ENCODE peak calls at places on chromosomes 16 and 17, in eight cellular contexts. Z is RWPE2, H is tibial artery, Q is transverse colon, Y is cardiac fibroblast, L is NB4, W is testis, X is WERI-Rb-1. J is an unnamed sample.
A peak's percentile ranks its signal among the peaks of the same experiment; 100 is the strongest.

GRCh38 chr17:32161506-32162365 is 19.4 kb downstream of the RHOT1 start:
- DNase-seq in H (no peak), Q (peak; percentile 13), Y (peak; percentile 69), X (no peak), Z (no peak), L (peak; percentile 19), W (no peak), J (no peak)

GRCh38 chr17:21058098-21058893 is 15.5 kb upstream of the USP22 start:
- DNase-seq in W (no peak), X (no peak), Y (peak; percentile 53), Q (no peak), H (no peak), L (peak; percentile 44), Z (no peak), J (no peak)

GRCh38 chr16:5323284-5323683 is 225.7 kb upstream of the EEF2KMT start:
- DNase-seq in Z (no peak), H (no peak), L (no peak), X (no peak), Q (no peak), W (no peak), Y (no peak), J (no peak)

GRCh38 chr17:16199093-16199492 is 16.2 kb downstream of the NCOR1 start:
- DNase-seq in L (peak; percentile 74), X (no peak), H (no peak), W (no peak), Q (no peak), Z (no peak), Y (peak; percentile 45), J (no peak)

GRCh38 chr17:79002796-79003593 is 6.6 kb downstream of the CANT1 start:
- DNase-seq in Q (no peak), H (no peak), W (peak; percentile 12), Y (no peak), Z (peak; percentile 51), X (no peak), L (no peak), J (no peak)

GRCh38 chr16:56311208-56312027 is 113.9 kb downstream of the AMFR start:
- DNase-seq in H (no peak), Y (no peak), Q (no peak), X (no peak), W (no peak), L (peak; percentile 29), Z (no peak), J (no peak)

GRCh38 chr17:38528101-38528500 is 77.7 kb downstream of the SRCIN1 start:
- DNase-seq in Q (no peak), L (no peak), H (no peak), Y (no peak), Z (no peak), W (no peak), X (no peak), J (no peak)

GRCh38 chr17:40168262-40168832 is 8.9 kb upstream of the RAPGEFL1 start:
- DNase-seq in W (peak; percentile 66), H (no peak), L (peak; percentile 69), Z (no peak), Q (no peak), X (peak; percentile 40), Y (peak; percentile 85), J (no peak)

GRCh38 chr16:546909-547770 is 13.1 kb upstream of the PRR35 start:
- DNase-seq in X (peak; percentile 95), W (peak; percentile 84), Q (peak; percentile 86), L (peak; percentile 95), H (peak; percentile 45), Y (peak; percentile 46), Z (no peak), J (peak; percentile 75)

GRCh38 chr17:48384164-48384563 is 45.9 kb downstream of the SKAP1 start:
- DNase-seq in X (no peak), L (no peak), H (no peak), Y (no peak), Q (no peak), Z (no peak), W (no peak), J (no peak)

GRCh38 chr17:42118545-42118944 is 2.6 kb downstream of the KAT2A start:
- DNase-seq in X (peak; percentile 74), W (no peak), Y (peak; percentile 42), Z (no peak), Q (no peak), H (no peak), L (peak; percentile 58), J (peak; percentile 48)

GRCh38 chr16:67215690-67216089 is 11.2 kb upstream of the TMEM208 start:
- DNase-seq in W (no peak), Y (no peak), Q (no peak), Z (no peak), X (no peak), L (no peak), H (no peak), J (no peak)

GRCh38 chr17:18968945-18969887 is 17.3 kb downstream of the SLC5A10 start:
- DNase-seq in Q (peak; percentile 91), X (no peak), W (no peak), L (peak; percentile 58), Y (peak; percentile 26), H (no peak), Z (no peak), J (no peak)

GRCh38 chr17:32518856-32519768 is 32.3 kb downstream of the CDK5R1 start:
- DNase-seq in L (peak; percentile 71), Y (no peak), Z (peak; percentile 71), W (peak; percentile 32), H (no peak), X (peak; percentile 81), Q (peak; percentile 49), J (peak; percentile 91)

GRCh38 chr17:65638221-65638940 is 76.9 kb upstream of the AXIN2 start:
- DNase-seq in Z (no peak), Q (no peak), Y (peak; percentile 41), X (no peak), H (no peak), L (no peak), W (no peak), J (no peak)

GRCh38 chr17:28812980-28813377 is 29.6 kb downstream of the FAM222B start:
- DNase-seq in W (no peak), X (no peak), Z (no peak), Q (no peak), L (no peak), H (no peak), Y (peak; percentile 80), J (no peak)

GRCh38 chr17:28807925-28808641 is 34.5 kb downstream of the FAM222B start:
- DNase-seq in W (no peak), H (peak; percentile 29), Y (peak; percentile 90), L (peak; percentile 66), Z (no peak), Q (no peak), X (no peak), J (no peak)

GRCh38 chr17:28812136-28812979 is 30.2 kb downstream of the FAM222B start:
- DNase-seq in X (peak; percentile 99), Q (peak; percentile 98), Y (peak; percentile 98), H (peak; percentile 97), W (peak; percentile 98), L (peak; percentile 98), Z (peak; percentile 98), J (peak; percentile 99)

GRCh38 chr17:28810437-28810836 is 32.2 kb downstream of the FAM222B start:
- DNase-seq in X (no peak), Y (no peak), Q (no peak), Z (no peak), W (no peak), L (no peak), H (no peak), J (no peak)

GRCh38 chr17:28811594-28812135 is 30.9 kb downstream of the FAM222B start:
- DNase-seq in W (no peak), Z (no peak), Y (peak; percentile 34), H (no peak), L (no peak), X (peak; percentile 18), Q (peak; percentile 21), J (no peak)
- TF ChIP-seq CTCF in W (no peak), Z (peak; percentile 26), Y (no peak), H (no peak), L (no peak), X (no peak), Q (no peak), J (no peak)

DNA sequence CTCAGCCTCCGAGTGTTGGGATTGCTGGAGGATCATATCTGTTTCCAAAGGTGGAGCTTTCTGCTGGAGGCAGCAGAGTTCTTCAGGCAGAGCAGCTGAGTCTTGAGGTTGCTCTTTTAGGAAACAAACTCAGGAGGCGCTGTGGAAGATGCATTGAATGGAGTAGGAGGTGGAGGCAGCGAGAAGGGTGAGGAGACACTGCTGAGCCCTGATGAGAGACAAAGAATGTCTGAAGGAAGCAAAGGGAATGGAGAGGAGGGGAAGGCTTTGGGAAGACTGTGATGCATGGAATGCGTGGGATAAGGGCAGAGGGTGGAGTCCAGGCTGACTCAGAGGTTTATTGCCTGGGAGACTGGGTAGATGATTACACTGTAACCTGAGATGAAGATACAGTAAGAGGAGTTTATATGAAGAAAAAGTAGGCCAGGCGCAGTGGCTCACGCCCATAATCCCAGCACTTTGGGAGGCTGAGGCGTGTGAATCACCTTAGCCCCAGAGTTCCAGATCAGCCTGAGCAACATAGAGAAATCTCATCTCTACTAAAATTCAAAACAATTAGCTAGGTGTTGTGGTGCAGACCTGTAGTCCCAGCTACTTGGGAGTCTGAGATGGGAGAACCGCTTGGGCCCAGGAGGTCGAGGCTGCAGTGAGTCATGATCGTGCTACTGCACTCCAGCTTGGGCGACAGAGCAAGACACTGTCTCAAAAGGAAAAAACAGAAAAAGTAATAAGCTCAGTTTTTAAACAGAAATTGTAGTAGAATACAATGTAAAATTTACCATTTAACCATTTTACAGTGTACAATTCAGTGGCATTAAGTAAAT is 17.8 kb upstream of the TMEM219 start:
- DNase-seq in Q (peak; percentile 79), W (peak; percentile 52), H (peak; percentile 27), Y (peak; percentile 97), X (peak; percentile 58), L (no peak), Z (peak; percentile 85), J (no peak)
- TF ChIP-seq CTCF in Q (peak; percentile 25), W (no peak), H (no peak), Y (peak; percentile 25), X (peak; percentile 50), L (peak; percentile 12), Z (peak; percentile 24), J (no peak)

GRCh38 chr16:68736561-68736960 is 531 bp upstream of the CDH1 start:
- DNase-seq in Y (no peak), W (no peak), Z (no peak), Q (no peak), H (no peak), L (no peak), X (no peak), J (no peak)

GRCh38 chr16:68737046-68737729 is at the start of gene CDH1:
- DNase-seq in L (no peak), X (no peak), W (peak; percentile 73), H (no peak), Q (peak; percentile 95), Z (peak; percentile 98), Y (no peak), J (peak; percentile 43)

GRCh38 chr16:68740628-68741346 is 3.7 kb downstream of the CDH1 start:
- DNase-seq in X (no peak), W (no peak), Y (no peak), Z (no peak), Q (no peak), H (no peak), L (peak; percentile 76), J (no peak)

GRCh38 chr16:68739964-68740627 is 3.0 kb downstream of the CDH1 start:
- DNase-seq in Z (no peak), H (no peak), W (no peak), L (peak; percentile 85), Y (no peak), Q (no peak), X (no peak), J (no peak)

GRCh38 chr16:68737730-68738590 is 868 bp downstream of the CDH1 start:
- DNase-seq in Z (peak; percentile 74), W (peak; percentile 17), Y (no peak), L (no peak), Q (peak; percentile 86), X (no peak), H (no peak), J (peak; percentile 21)
- TF ChIP-seq CTCF in Z (peak; percentile 49), W (no peak), Y (no peak), L (no peak), Q (peak; percentile 63), X (no peak), H (no peak), J (no peak)

GRCh38 chr16:88672776-88673175 is 9.9 kb upstream of the MVD start:
- DNase-seq in X (peak; percentile 40), Y (no peak), Z (peak; percentile 67), L (peak; percentile 52), H (no peak), Q (no peak), W (no peak), J (peak; percentile 63)
- TF ChIP-seq CTCF in X (peak; percentile 72), Y (no peak), Z (peak; percentile 9), L (peak; percentile 48), H (no peak), Q (peak; percentile 26), W (no peak), J (peak; percentile 22)

J was measured in glutamatergic neuron.